ENCODE peak calls at places on chromosomes 4 and X, in eight cellular contexts. P is activated T-cell treated with anti-CD3 and anti-CD28 coated beads for 48 hours; F is GOT3; T is sciatic nerve; M is GM13976; B is iPS-NIHi11; A is NCI-H2171 treated with DMSO at 0.1 percent for 48 hours; H is activated CD8-positive, alpha-beta memory T cell treated with anti-CD3 and anti-CD28 coated beads for 48 hours. G is an unnamed sample.

GRCh38 chr4:101411926-101412325 is 64.6 kb upstream of the PPP3CA start:
- DNase-seq in P (no peak), F (no peak), T (no peak), M (no peak), B (no peak), A (no peak), H (no peak), G (no peak)

GRCh38 chrX:129665916-129666644 is 11.3 kb upstream of the APLN start:
- DNase-seq in P (no peak), F (no peak), T (no peak), M (no peak), B (no peak), A (no peak), H (no peak), G (no peak)

GRCh38 chrX:8607326-8607725 is 124.6 kb downstream of the ANOS1 start:
- DNase-seq in P (no peak), F (no peak), T (no peak), M (no peak), B (no peak), A (no peak), H (no peak), G (no peak)

GRCh38 chr4:95889662-95890061 is 49.8 kb downstream of the PDHA2 start:
- DNase-seq in P (no peak), F (no peak), T (no peak), M (no peak), B (peak; percentile 31), A (no peak), H (no peak), G (no peak)

GRCh38 chr4:18686338-18687039 is 664.9 kb upstream of the LCORL start:
- DNase-seq in P (no peak), F (no peak), T (no peak), M (no peak), B (no peak), A (no peak), H (no peak), G (no peak)

GRCh38 chrX:8845060-8845459 is 43.9 kb upstream of the FAM9A start:
- DNase-seq in P (no peak), F (peak; percentile 60), T (no peak), M (no peak), B (no peak), A (no peak), H (no peak), G (no peak)

GRCh38 chrX:30039768-30040167 is 175.6 kb upstream of the MAGEB2 start:
- DNase-seq in P (no peak), F (no peak), T (no peak), M (no peak), B (no peak), A (no peak), H (no peak), G (no peak)

GRCh38 chr4:185005209-185005819 is 13.0 kb upstream of the HELT start:
- DNase-seq in P (peak; percentile 73), F (peak; percentile 2), T (peak; percentile 90), M (peak; percentile 89), B (peak; percentile 88), A (peak; percentile 76), H (peak; percentile 69), G (peak; percentile 65)

GRCh38 chrX:30620980-30621716 is 32.1 kb upstream of the GK start:
- DNase-seq in P (no peak), F (peak; percentile 14), T (no peak), M (no peak), B (no peak), A (no peak), H (no peak), G (no peak)

GRCh38 chr4:71732706-71733105 is 51.2 kb downstream of the GC start:
- DNase-seq in P (no peak), F (no peak), T (no peak), M (no peak), B (peak; percentile 31), A (peak; percentile 37), H (no peak), G (no peak)

GRCh38 chr4:6469144-6469543 is 3.3 kb downstream of the PPP2R2C start:
- DNase-seq in P (no peak), F (no peak), T (no peak), M (peak; percentile 6), B (no peak), A (no peak), H (no peak), G (no peak)

GRCh38 chr4:17060230-17060629 is 161.8 kb upstream of the LDB2 start:
- DNase-seq in P (no peak), F (no peak), T (no peak), M (no peak), B (no peak), A (no peak), H (no peak), G (no peak)

GRCh38 chr4:98908182-98908581 is 20.8 kb downstream of the EIF4E start:
- DNase-seq in P (no peak), F (no peak), T (no peak), M (no peak), B (no peak), A (no peak), H (no peak), G (no peak)

GRCh38 chr4:31089815-31090214 is 369.6 kb downstream of the PCDH7 start:
- DNase-seq in P (no peak), F (no peak), T (no peak), M (no peak), B (peak; percentile 29), A (no peak), H (no peak), G (no peak)

GRCh38 chrX:47380268-47380667 is 9.9 kb downstream of the ZNF157 start:
- DNase-seq in P (peak; percentile 31), F (no peak), T (no peak), M (peak; percentile 28), B (no peak), A (no peak), H (peak; percentile 8), G (no peak)

GRCh38 chr4:60759518-60760245 is 440.4 kb upstream of the ADGRL3 start:
- DNase-seq in P (no peak), F (no peak), T (no peak), M (no peak), B (no peak), A (no peak), H (no peak), G (no peak)

GRCh38 chrX:18895157-18895952 is 88.6 kb downstream of the PHKA2 start:
- DNase-seq in P (no peak), F (no peak), T (no peak), M (no peak), B (no peak), A (peak; percentile 41), H (no peak), G (no peak)

GRCh38 chrX:107683124-107683895 is 55.0 kb downstream of the PRPS1 start:
- DNase-seq in P (no peak), F (no peak), T (no peak), M (no peak), B (no peak), A (no peak), H (no peak), G (no peak)

GRCh38 chr4:40912455-40913055 is 162.8 kb downstream of the NSUN7 start:
- DNase-seq in P (no peak), F (no peak), T (no peak), M (no peak), B (no peak), A (no peak), H (no peak), G (no peak)

GRCh38 chr4:96602661-96603060 is 762.8 kb downstream of the PDHA2 start:
- DNase-seq in P (no peak), F (no peak), T (no peak), M (no peak), B (no peak), A (no peak), H (no peak), G (no peak)

GRCh38 chrX:49838374-49838773 is 9.3 kb downstream of the PAGE4 start:
- DNase-seq in P (no peak), F (no peak), T (no peak), M (peak; percentile 32), B (peak; percentile 30), A (peak; percentile 25), H (no peak), G (no peak)

GRCh38 chr4:139530833-139531427 is 25.1 kb downstream of the SETD7 start:
- DNase-seq in P (peak; percentile 27), F (no peak), T (peak; percentile 71), M (peak; percentile 76), B (peak; percentile 86), A (peak; percentile 17), H (no peak), G (peak; percentile 42)

GRCh38 chr4:42596918-42597317 is 60.0 kb downstream of the ATP8A1 start:
- DNase-seq in P (no peak), F (no peak), T (no peak), M (no peak), B (no peak), A (peak; percentile 20), H (no peak), G (peak; percentile 2)

GRCh38 chrX:130594453-130594916 is 192.7 kb downstream of the RBMX2 start:
- DNase-seq in P (no peak), F (no peak), T (no peak), M (no peak), B (no peak), A (no peak), H (no peak), G (no peak)

GRCh38 chr4:136329042-136329662 is 1203.1 kb downstream of the PCDH18 start:
- DNase-seq in P (no peak), F (no peak), T (no peak), M (no peak), B (peak; percentile 8), A (no peak), H (no peak), G (no peak)

GRCh38 chr4:150006197-150006596 is 72.0 kb upstream of the DCLK2 start:
- DNase-seq in P (no peak), F (no peak), T (no peak), M (no peak), B (no peak), A (no peak), H (no peak), G (no peak)

GRCh38 chr4:153655928-153656327 is 28.2 kb upstream of the TLR2 start:
- DNase-seq in P (no peak), F (no peak), T (peak; percentile 71), M (no peak), B (no peak), A (no peak), H (no peak), G (no peak)

GRCh38 chr4:128387600-128388351 is 100.2 kb upstream of the PGRMC2 start:
- DNase-seq in P (no peak), F (no peak), T (no peak), M (no peak), B (peak; percentile 18), A (peak; percentile 38), H (no peak), G (no peak)

GRCh38 chr4:93730251-93730650 is 98.3 kb upstream of the ATOH1 start:
- DNase-seq in P (no peak), F (no peak), T (no peak), M (no peak), B (no peak), A (no peak), H (no peak), G (no peak)

GRCh38 chr4:72858328-72858727 is 211.2 kb downstream of the COX18 start:
- DNase-seq in P (no peak), F (no peak), T (no peak), M (no peak), B (no peak), A (no peak), H (no peak), G (no peak)

GRCh38 chrX:111624169-111624568 is 56.8 kb upstream of the ALG13 start:
- DNase-seq in P (no peak), F (no peak), T (no peak), M (no peak), B (no peak), A (no peak), H (no peak), G (no peak)

GRCh38 chr4:57114973-57115372 is 4.8 kb upstream of the IGFBP7 start:
- DNase-seq in P (no peak), F (no peak), T (no peak), M (no peak), B (no peak), A (no peak), H (no peak), G (no peak)

GRCh38 chr4:128955751-128956150 is 137.6 kb downstream of the SCLT1 start:
- DNase-seq in P (no peak), F (no peak), T (no peak), M (no peak), B (no peak), A (no peak), H (no peak), G (no peak)

GRCh38 chr4:183554878-183555585 is 50.2 kb downstream of the ING2 start:
- DNase-seq in P (no peak), F (no peak), T (no peak), M (no peak), B (no peak), A (no peak), H (no peak), G (no peak)

G was measured in GM18507.